ENCODE peak calls at places on chromosomes 4 and X, in ten cellular contexts. V, C, O, B, I, S, W, J, D and T are unnamed samples.

GRCh38 chr4:89172865-89173264 is 61.5 kb downstream of the TIGD2 start:
- DNase-seq in W (no peak), S (no peak), C (no peak), J (no peak), B (no peak), V (no peak), D (no peak), I (no peak), O (no peak), T (no peak)

GRCh38 chrX:133985164-133986007 is at the start of gene GPC3:
- DNase-seq in O (peak; percentile 57), J (peak; percentile 8), C (peak; percentile 31), W (no peak), B (peak; percentile 41), V (peak; percentile 18), I (peak; percentile 7), D (peak; percentile 61), S (peak; percentile 22), T (peak; percentile 71)

GRCh38 chrX:30307466-30307865 is 1.7 kb downstream of the NR0B1 start:
- DNase-seq in B (no peak), D (no peak), I (no peak), J (no peak), O (no peak), V (no peak), C (no peak), W (no peak), S (no peak), T (no peak)

GRCh38 chrX:48703642-48704481 is 7.3 kb downstream of the SUV39H1 start:
- DNase-seq in S (no peak), B (no peak), W (peak; percentile 68), J (no peak), I (peak; percentile 43), D (peak; percentile 57), V (no peak), C (peak; percentile 42), O (no peak), T (no peak)

GRCh38 chrX:66166671-66167070 is 2.6 kb downstream of the HEPH start:
- DNase-seq in J (no peak), S (no peak), I (no peak), C (no peak), D (no peak), W (no peak), B (no peak), O (no peak), V (no peak), T (no peak)

GRCh38 chr4:39054497-39054896 is 7.5 kb upstream of the KLHL5 start:
- DNase-seq in B (no peak), S (no peak), J (no peak), I (peak; percentile 28), C (no peak), D (no peak), W (no peak), O (no peak), V (no peak), T (no peak)

GRCh38 chrX:11530621-11531020 is 135.1 kb downstream of the ARHGAP6 start:
- DNase-seq in W (peak; percentile 24), B (no peak), C (peak; percentile 7), O (no peak), S (no peak), J (no peak), I (no peak), V (no peak), D (no peak), T (no peak)

GRCh38 chr4:7244766-7245320 is 52.5 kb downstream of the SORCS2 start:
- DNase-seq in B (no peak), W (no peak), O (no peak), C (no peak), I (no peak), V (no peak), S (no peak), D (no peak), J (no peak), T (no peak)

GRCh38 chr4:151468715-151469696 is 60.0 kb downstream of the FHIP1A start:
- DNase-seq in C (no peak), J (no peak), V (no peak), D (no peak), B (no peak), O (no peak), S (no peak), I (peak; percentile 53), W (no peak), T (no peak)